ENCODE peak calls at places on chromosomes 4 and X, in four cellular contexts. Q is IMR-90, L is AG10803, G is HepG2. C is an unnamed sample.
A peak's percentile ranks its signal among the peaks of the same experiment; 100 is the strongest.

GRCh38 chrX:56764153-56764974 is 35.3 kb downstream of the NBDY start:
- DNase-seq in Q (peak; percentile 87), L (peak; percentile 73), G (peak; percentile 48), C (peak; percentile 53)

GRCh38 chr4:5609265-5610007 is 98.9 kb downstream of the EVC2 start:
- DNase-seq in Q (no peak), L (no peak), G (no peak), C (no peak)

GRCh38 chr4:23822181-23822580 is 67.7 kb downstream of the PPARGC1A start:
- DNase-seq in Q (peak; percentile 26), L (no peak), G (no peak), C (no peak)

GRCh38 chr4:23779422-23779821 is 110.4 kb downstream of the PPARGC1A start:
- DNase-seq in Q (no peak), L (no peak), G (no peak), C (no peak)

GRCh38 chr4:73583661-73584060 is 36.6 kb downstream of the RASSF6 start:
- DNase-seq in Q (no peak), L (no peak), G (no peak), C (no peak)

GRCh38 chr4:113740857-113741379 is 20.6 kb downstream of the CAMK2D start:
- DNase-seq in Q (no peak), L (no peak), G (no peak), C (peak; percentile 67)

GRCh38 chr4:189084671-189085070 is 856.0 kb upstream of the FRG1 start:
- DNase-seq in Q (no peak), L (no peak), G (no peak), C (no peak)

GRCh38 chr4:161577604-161578301 is 586.0 kb downstream of the FSTL5 start:
- DNase-seq in Q (peak; percentile 33), L (peak; percentile 87), G (no peak), C (no peak)

GRCh38 chr4:163191999-163192398 is 25.3 kb upstream of the NAF1 start:
- DNase-seq in Q (peak; percentile 39), L (peak; percentile 8), G (peak; percentile 26), C (no peak)

GRCh38 chr4:41784191-41784979 is 35.9 kb upstream of the PHOX2B start:
- DNase-seq in Q (no peak), L (no peak), G (no peak), C (no peak)

GRCh38 chr4:1021386-1022050 is 10.1 kb downstream of the FGFRL1 start:
- DNase-seq in Q (no peak), L (no peak), G (no peak), C (no peak)

GRCh38 chr4:168514249-168514852 is 17.5 kb downstream of the PALLD start:
- DNase-seq in Q (peak; percentile 50), L (peak; percentile 39), G (peak; percentile 5), C (peak; percentile 42)

GRCh38 chrX:107507744-107508117 is 58.3 kb downstream of the FRMPD3 start:
- DNase-seq in Q (no peak), L (no peak), G (no peak), C (no peak)

GRCh38 chr4:80183196-80184052 is 13.9 kb upstream of the PRDM8 start:
- DNase-seq in Q (no peak), L (no peak), G (no peak), C (no peak)

GRCh38 chrX:19372170-19373033 is 28.7 kb downstream of the PDHA1 start:
- DNase-seq in Q (peak; percentile 59), L (peak; percentile 62), G (peak; percentile 32), C (peak; percentile 32)

GRCh38 chr4:172245493-172245892 is 432.3 kb downstream of the GALNTL6 start:
- DNase-seq in Q (no peak), L (no peak), G (no peak), C (no peak)

GRCh38 chrX:15598031-15598430 is 2.7 kb downstream of the ACE2 start:
- DNase-seq in Q (no peak), L (no peak), G (no peak), C (no peak)

GRCh38 chr4:185889566-185889965 is 77.6 kb upstream of the SORBS2 start:
- DNase-seq in Q (no peak), L (no peak), G (no peak), C (no peak)

GRCh38 chrX:73447311-73447794 is 500 bp downstream of the CDX4 start:
- DNase-seq in Q (no peak), L (no peak), G (no peak), C (no peak)

GRCh38 chr4:1582227-1582626 is 101.9 kb downstream of the FAM53A start:
- DNase-seq in Q (no peak), L (no peak), G (no peak), C (no peak)

GRCh38 chr4:167282171-167282864 is 48.0 kb upstream of the SPOCK3 start:
- DNase-seq in Q (no peak), L (no peak), G (no peak), C (no peak)

DNA sequence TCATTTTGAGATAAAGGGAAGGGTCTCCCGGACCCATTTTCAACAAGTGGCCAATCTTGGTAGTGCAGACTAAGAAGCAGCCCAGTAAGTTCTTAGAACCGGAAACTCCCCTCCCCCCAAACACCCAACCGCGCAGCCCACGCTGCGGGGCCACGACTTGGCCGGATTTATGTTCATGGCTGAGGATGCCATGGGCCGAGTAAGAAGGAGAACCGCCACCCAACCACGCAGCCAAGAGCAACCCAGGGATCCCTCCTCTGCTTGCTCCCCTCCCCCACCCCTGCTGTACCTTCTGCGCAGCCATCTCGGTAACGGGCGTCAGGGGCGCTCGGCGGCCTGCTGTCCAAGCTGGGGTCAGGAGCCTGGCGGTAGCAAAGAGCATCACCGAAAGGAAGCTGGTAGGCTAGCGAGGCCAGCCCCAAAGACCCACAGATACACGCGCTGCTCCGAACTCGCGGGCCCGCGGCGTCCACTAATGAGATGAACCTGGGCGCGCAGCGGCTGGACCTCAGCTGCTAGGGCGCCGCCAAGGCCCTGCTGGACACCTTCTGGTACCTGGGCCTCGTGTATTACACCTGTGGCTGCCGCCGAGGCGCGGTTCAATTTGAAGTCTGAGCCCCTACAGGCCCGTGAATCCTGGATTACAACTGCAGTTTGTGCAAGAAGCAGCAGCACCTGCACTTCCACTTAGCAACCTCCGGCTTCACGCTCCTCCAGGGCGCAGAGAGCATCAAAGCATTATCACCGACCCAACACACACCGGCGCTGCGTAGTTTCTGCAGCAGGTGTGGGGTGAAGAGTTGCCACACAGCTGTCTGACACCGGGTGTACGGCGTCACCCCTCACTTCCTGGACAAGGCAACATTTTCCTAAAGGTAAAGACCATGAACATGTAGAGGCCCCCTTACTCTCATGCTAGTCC is 63.4 kb downstream of the NUDT10 start:
- DNase-seq in Q (no peak), L (no peak), G (no peak), C (no peak)
- H3K4me3 ChIP-seq in Q (no peak overlapping the region), L (peak overlapping the region; percentile 26), G (no peak overlapping the region), C (peak overlapping the region; percentile 19)

DNA sequence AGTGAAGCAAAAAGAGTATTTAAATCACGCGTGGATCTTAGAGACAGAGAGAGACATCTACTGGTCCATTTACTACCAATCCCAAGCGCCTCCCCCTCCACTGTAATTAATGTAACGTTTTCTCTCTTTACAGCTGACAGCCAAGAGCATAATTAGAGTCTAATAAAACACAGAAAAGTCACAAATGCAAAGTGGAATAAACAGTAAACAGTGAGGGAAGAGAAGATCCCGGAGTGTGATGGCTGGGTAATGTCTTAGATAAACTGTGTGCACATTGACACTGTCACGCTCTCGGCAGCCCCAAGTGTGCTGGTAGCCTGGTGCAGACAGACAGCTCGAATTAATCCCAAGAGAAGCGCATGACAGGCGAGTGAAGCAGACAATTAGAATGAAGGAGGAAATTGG is 100.3 kb downstream of the CXXC4 start:
- DNase-seq in Q (no peak), L (no peak), G (no peak), C (peak; percentile 3)
- H3K4me3 ChIP-seq in Q (no peak overlapping the region), L (no peak overlapping the region), G (no peak overlapping the region), C (no peak overlapping the region)

GRCh38 chrX:39821709-39822095 is 276.1 kb downstream of the BCOR start:
- DNase-seq in Q (no peak), L (no peak), G (no peak), C (no peak)
- H3K4me3 ChIP-seq in Q (no peak overlapping the region), L (no peak overlapping the region), G (no peak overlapping the region), C (peak overlapping the region; percentile 45)

GRCh38 chrX:2321411-2321810 is 179.4 kb downstream of the DHRSX start:
- DNase-seq in Q (no peak), L (no peak), G (no peak), C (no peak)
- H3K4me3 ChIP-seq in Q (no peak overlapping the region), L (no peak overlapping the region), G (peak overlapping the region; percentile 11), C (no peak overlapping the region)

GRCh38 chr4:147755567-147756295 is 23.8 kb downstream of the ARHGAP10 start:
- DNase-seq in Q (peak; percentile 83), L (peak; percentile 61), G (no peak), C (peak; percentile 42)

GRCh38 chr4:147753047-147753446 is 21.2 kb downstream of the ARHGAP10 start:
- DNase-seq in Q (no peak), L (no peak), G (no peak), C (no peak)

GRCh38 chr4:147754037-147754445 is 22.2 kb downstream of the ARHGAP10 start:
- DNase-seq in Q (peak; percentile 95), L (peak; percentile 72), G (no peak), C (no peak)

GRCh38 chr4:147760176-147760575 is 28.3 kb downstream of the ARHGAP10 start:
- DNase-seq in Q (no peak), L (no peak), G (no peak), C (no peak)

DNA sequence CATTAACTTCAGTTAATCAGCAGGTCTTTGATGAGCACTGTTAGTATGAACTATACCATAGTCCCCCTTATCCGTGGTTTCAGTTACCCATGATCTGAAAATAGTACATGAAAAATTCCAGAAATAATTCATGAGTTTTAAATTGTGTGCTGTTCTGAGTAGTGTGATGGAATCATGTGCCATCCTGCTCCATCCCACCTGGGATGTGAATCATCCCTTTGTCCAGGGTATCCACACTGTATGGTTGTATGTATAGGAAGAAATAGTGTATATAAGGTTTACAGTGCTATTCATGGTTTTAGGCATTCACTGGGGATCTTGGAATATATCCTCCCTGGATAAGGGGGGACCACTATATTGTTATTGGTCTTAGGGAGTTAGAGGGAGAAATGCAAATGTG is 24.5 kb downstream of the ARHGAP10 start:
- DNase-seq in Q (no peak), L (no peak), G (no peak), C (no peak)
- H3K4me3 ChIP-seq in Q (no peak overlapping the region), L (no peak overlapping the region), G (no peak overlapping the region), C (no peak overlapping the region)